ENCODE peak calls at places on chromosome 20, in five cellular contexts. C is breast epithelium, S is HFFc6, F is body of pancreas, T is neural crest cell. V is an unnamed sample.

GRCh38 chr20:52268184-52268583 is 76.6 kb upstream of the ZFP64 start:
- DNase-seq in T (no peak), F (no peak), S (peak), C (no peak), V (no peak)

GRCh38 chr20:64065973-64066341 is 3.0 kb downstream of the TCEA2 start:
- DNase-seq in T (no peak), F (no peak), S (peak), C (no peak), V (no peak)

GRCh38 chr20:53811577-53811976 is 217.9 kb upstream of the ZNF217 start:
- DNase-seq in S (no peak), F (no peak), C (no peak), T (no peak), V (no peak)

GRCh38 chr20:805713-806112 is 27.8 kb upstream of the FAM110A start:
- DNase-seq in S (no peak), C (no peak), T (no peak), F (no peak), V (no peak)

GRCh38 chr20:63025534-63026331 is 19.0 kb upstream of the BHLHE23 start:
- DNase-seq in F (no peak), C (no peak), T (no peak), S (peak), V (no peak)

GRCh38 chr20:47411161-47411560 is 54.7 kb upstream of the ZMYND8 start:
- DNase-seq in F (no peak), T (no peak), S (peak), C (no peak), V (no peak)

GRCh38 chr20:54345301-54345724 is 130.1 kb upstream of the DOK5 start:
- DNase-seq in T (no peak), F (no peak), C (no peak), S (peak), V (no peak)

GRCh38 chr20:61573415-61574305 is 321.6 kb downstream of the CDH4 start:
- DNase-seq in F (no peak), T (no peak), S (no peak), C (no peak), V (no peak)

GRCh38 chr20:57038608-57039440 is 227.6 kb downstream of the BMP7 start:
- DNase-seq in T (no peak), S (no peak), F (no peak), C (no peak), V (no peak)

GRCh38 chr20:48283470-48284110 is 498.3 kb upstream of the SULF2 start:
- DNase-seq in F (peak), T (no peak), C (peak), S (peak), V (peak)

GRCh38 chr20:9989066-9989724 is 45.6 kb upstream of the ANKEF1 start:
- DNase-seq in T (no peak), F (no peak), C (no peak), S (no peak), V (no peak)

GRCh38 chr20:49704932-49705336 is 8.7 kb downstream of the B4GALT5 start:
- DNase-seq in C (no peak), F (no peak), T (no peak), S (no peak), V (no peak)

GRCh38 chr20:8749986-8750385 is 318.9 kb upstream of the PLCB4 start:
- DNase-seq in T (no peak), F (no peak), S (peak), C (no peak), V (no peak)

GRCh38 chr20:46063652-46064054 is 26.1 kb downstream of the NCOA5 start:
- DNase-seq in C (no peak), S (no peak), F (no peak), T (no peak), V (no peak)

GRCh38 chr20:13856356-13856755 is 71.5 kb downstream of the NDUFAF5 start:
- DNase-seq in F (no peak), T (no peak), S (no peak), C (no peak), V (no peak)

GRCh38 chr20:6295477-6296256 is 172.8 kb upstream of the FERMT1 start:
- DNase-seq in F (no peak), S (no peak), C (no peak), T (no peak), V (no peak)

GRCh38 chr20:57936636-57937310 is 227.0 kb upstream of the PMEPA1 start:
- DNase-seq in C (no peak), T (no peak), S (no peak), F (no peak), V (no peak)

GRCh38 chr20:4162766-4163165 is 147.4 kb upstream of the RNF24 start:
- DNase-seq in S (no peak), T (no peak), F (no peak), C (no peak), V (no peak)

GRCh38 chr20:17629678-17630089 is 52.4 kb downstream of the RRBP1 start:
- DNase-seq in C (no peak), T (no peak), F (no peak), S (no peak), V (no peak)

GRCh38 chr20:49278817-49279676 is 1.2 kb upstream of the ZNFX1 start:
- DNase-seq in T (no peak), S (no peak), F (peak), C (no peak), V (peak)

GRCh38 chr20:44153636-44154043 is 33.3 kb downstream of the JPH2 start:
- DNase-seq in C (no peak), F (no peak), T (no peak), S (peak), V (no peak)

GRCh38 chr20:51335329-51335841 is 207.1 kb downstream of the NFATC2 start:
- DNase-seq in C (no peak), T (no peak), S (peak), F (no peak), V (no peak)

GRCh38 chr20:44717986-44718385 is 2.8 kb downstream of the CCN5 start:
- DNase-seq in S (no peak), T (no peak), C (no peak), F (no peak), V (peak)

GRCh38 chr20:38426006-38426405 is 9.1 kb downstream of the SNHG17 start:
- DNase-seq in T (no peak), C (no peak), F (peak), S (peak), V (no peak)

GRCh38 chr20:62065669-62066338 is at the start of gene TAF4:
- DNase-seq in C (peak), S (peak), F (peak), T (peak), V (peak)

GRCh38 chr20:60037120-60037499 is 78.9 kb downstream of the CDH26 start:
- DNase-seq in C (no peak), T (no peak), F (no peak), S (peak), V (no peak)

GRCh38 chr20:59938221-59938620 is 1.9 kb downstream of the PPP1R3D start:
- DNase-seq in C (no peak), F (no peak), T (no peak), S (peak), V (no peak)

GRCh38 chr20:61942526-61942925 is 123.2 kb downstream of the TAF4 start:
- DNase-seq in C (peak), S (no peak), F (no peak), T (no peak), V (no peak)

GRCh38 chr20:47343007-47343472 is 13.5 kb downstream of the ZMYND8 start:
- DNase-seq in F (no peak), S (no peak), T (no peak), C (no peak), V (no peak)

GRCh38 chr20:25532971-25533391 is 52.4 kb downstream of the NINL start:
- DNase-seq in C (no peak), S (no peak), F (no peak), T (no peak), V (no peak)

GRCh38 chr20:57264908-57265648 is 1.4 kb downstream of the BMP7 start:
- DNase-seq in S (no peak), F (no peak), C (no peak), T (no peak), V (peak)

GRCh38 chr20:54995021-54995420 is 519.6 kb downstream of the DOK5 start:
- DNase-seq in C (no peak), F (no peak), T (no peak), S (no peak), V (no peak)

GRCh38 chr20:62692176-62692575 is 16.5 kb upstream of the NTSR1 start:
- DNase-seq in T (no peak), C (no peak), F (no peak), S (no peak), V (no peak)

DNA sequence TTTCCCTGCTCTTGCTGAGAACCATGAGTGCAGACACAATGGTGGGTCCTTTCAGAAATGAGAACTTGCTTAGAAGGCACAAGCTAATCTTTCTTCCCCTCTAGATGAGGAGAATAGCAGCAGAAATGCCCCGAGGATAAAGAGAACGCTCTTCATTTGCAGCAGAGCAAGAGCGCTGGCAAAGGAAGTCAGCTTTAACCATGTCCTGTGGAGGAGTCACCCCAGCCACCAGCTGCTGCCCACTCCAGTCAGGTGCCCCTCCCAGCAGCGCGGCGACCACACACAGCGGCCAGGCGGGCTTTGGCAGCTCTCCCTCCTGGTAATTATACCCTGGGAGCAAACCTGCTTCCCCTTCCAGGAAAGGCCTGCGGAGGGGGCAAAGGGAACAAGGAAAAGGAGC is 42.4 kb upstream of the EMILIN3 start:
- DNase-seq in S (no peak), T (no peak), F (no peak), C (no peak), V (no peak)
- TF ChIP-seq CTCF in S (no peak), T (no peak), F (no peak), C (no peak), V (no peak)

GRCh38 chr20:22690616-22691179 is 106.3 kb upstream of the FOXA2 start:
- DNase-seq in T (no peak), S (no peak), F (no peak), C (no peak), V (no peak)

GRCh38 chr20:22692119-22692475 is 107.7 kb upstream of the FOXA2 start:
- DNase-seq in S (no peak), T (no peak), F (no peak), C (no peak), V (no peak)

GRCh38 chr20:22690000-22690399 is 105.6 kb upstream of the FOXA2 start:
- DNase-seq in T (no peak), S (no peak), F (no peak), C (no peak), V (no peak)

GRCh38 chr20:22689246-22689645 is 104.9 kb upstream of the FOXA2 start:
- DNase-seq in T (no peak), S (no peak), C (no peak), F (no peak), V (no peak)

DNA sequence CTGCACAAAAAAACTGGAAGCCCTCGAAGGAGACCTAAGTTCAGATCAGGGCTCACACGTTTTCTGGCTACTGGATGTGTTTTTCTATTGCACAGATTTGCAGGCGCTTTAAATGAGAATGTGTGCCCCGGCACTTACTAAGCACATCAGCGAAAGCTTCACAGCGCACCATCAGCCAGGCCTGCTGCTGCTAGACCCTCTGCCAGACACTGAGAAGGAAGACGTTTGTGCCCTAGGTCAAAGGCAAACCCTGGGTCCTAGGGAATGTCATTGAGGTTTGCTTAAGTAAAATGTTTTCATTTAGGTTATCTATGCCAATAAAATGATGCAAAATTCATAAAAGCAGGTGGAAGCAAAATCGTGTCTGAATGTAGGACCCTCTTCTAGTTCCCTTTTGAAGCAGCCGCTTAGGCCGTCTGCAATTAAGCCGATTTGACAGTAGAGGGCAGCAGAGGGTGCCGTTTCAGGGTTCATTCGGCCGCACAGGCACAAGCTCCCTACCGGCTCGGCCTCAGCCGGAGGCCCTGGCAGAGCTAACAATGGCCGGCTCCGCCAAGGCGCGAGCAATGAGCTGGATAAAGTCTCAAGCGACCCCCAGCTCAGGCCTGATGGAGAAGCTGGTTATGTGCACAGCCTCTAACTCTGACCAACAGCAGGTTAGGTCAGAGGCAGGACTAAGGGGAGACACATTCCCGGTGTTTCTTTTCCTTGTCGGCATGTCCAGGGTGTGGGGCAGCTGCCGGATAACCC is 107.2 kb upstream of the FOXA2 start:
- DNase-seq in C (peak), F (peak), T (peak), S (peak), V (peak)
- TF ChIP-seq CTCF in C (peak), F (peak), T (peak), S (peak), V (peak)

GRCh38 chr20:24431650-24432049 is 37.8 kb upstream of the SYNDIG1 start:
- DNase-seq in F (no peak), S (no peak), C (no peak), T (no peak), V (no peak)

GRCh38 chr20:24437322-24438090 is 31.9 kb upstream of the SYNDIG1 start:
- DNase-seq in T (no peak), S (no peak), F (no peak), C (no peak), V (no peak)

GRCh38 chr20:24432057-24432456 is 37.4 kb upstream of the SYNDIG1 start:
- DNase-seq in T (no peak), C (no peak), S (no peak), F (no peak), V (peak)
- TF ChIP-seq CTCF in T (no peak), C (no peak), S (no peak), F (no peak), V (no peak)

GRCh38 chr20:11672959-11673358 is 244.7 kb upstream of the BTBD3 start:
- DNase-seq in C (no peak), T (no peak), S (no peak), F (no peak), V (no peak)

GRCh38 chr20:11675920-11676617 is 241.6 kb upstream of the BTBD3 start:
- DNase-seq in T (no peak), C (no peak), F (no peak), S (no peak), V (no peak)

GRCh38 chr20:11677445-11678235 is 240.1 kb upstream of the BTBD3 start:
- DNase-seq in T (no peak), C (no peak), S (no peak), F (no peak), V (no peak)

GRCh38 chr20:11682285-11682684 is 235.4 kb upstream of the BTBD3 start:
- DNase-seq in F (no peak), S (no peak), T (no peak), C (no peak), V (no peak)

GRCh38 chr20:11676618-11677289 is 240.9 kb upstream of the BTBD3 start:
- DNase-seq in F (peak), C (no peak), S (peak), T (peak), V (peak)
- TF ChIP-seq CTCF in F (peak), C (no peak), S (peak), T (peak), V (peak)

GRCh38 chr20:31568041-31568731 is 36.9 kb upstream of the ID1 start:
- DNase-seq in T (no peak), C (no peak), F (no peak), S (no peak), V (no peak)
- TF ChIP-seq CTCF in T (no peak), C (no peak), F (no peak), S (peak), V (no peak)

V was measured in endothelial cell.